ENCODE peak calls at places on chromosomes 16 and 17, in four cellular contexts. One of them, this sample, is unnamed.
A peak's percentile ranks its signal among the peaks of the same experiment; 100 is the strongest.

GRCh38 chr16:4105848-4106247 is 10.4 kb downstream of the ADCY9 start:
- DNase-seq in RWPE1: no peak
- DNase-seq in mammary epithelial cell: no peak
- DNase-seq in right cardiac atrium: no peak
- DNase-seq in this sample: no peak

GRCh38 chr17:57879437-57880085 is 29.7 kb upstream of the MRPS23 start:
- DNase-seq in RWPE1: peak; percentile 57
- DNase-seq in mammary epithelial cell: no peak
- DNase-seq in right cardiac atrium: no peak
- DNase-seq in this sample: no peak

GRCh38 chr16:58377932-58378331 is 14.3 kb upstream of the GINS3 start:
- DNase-seq in RWPE1: no peak
- DNase-seq in mammary epithelial cell: no peak
- DNase-seq in right cardiac atrium: no peak
- DNase-seq in this sample: no peak

GRCh38 chr17:71173963-71174362 is 946.9 kb upstream of the SOX9 start:
- DNase-seq in RWPE1: no peak
- DNase-seq in mammary epithelial cell: no peak
- DNase-seq in right cardiac atrium: no peak
- DNase-seq in this sample: no peak

GRCh38 chr16:56491657-56492261 is 28.1 kb downstream of the BBS2 start:
- DNase-seq in RWPE1: no peak
- DNase-seq in mammary epithelial cell: no peak
- DNase-seq in right cardiac atrium: no peak
- DNase-seq in this sample: no peak

GRCh38 chr16:11380836-11381235 is 35.6 kb downstream of the RMI2 start:
- DNase-seq in RWPE1: no peak
- DNase-seq in mammary epithelial cell: no peak
- DNase-seq in right cardiac atrium: no peak
- DNase-seq in this sample: no peak

GRCh38 chr16:50602531-50603205 is 54.5 kb downstream of the NKD1 start:
- DNase-seq in RWPE1: peak; percentile 5
- DNase-seq in mammary epithelial cell: peak; percentile 52
- DNase-seq in right cardiac atrium: peak; percentile 36
- DNase-seq in this sample: peak; percentile 33

GRCh38 chr17:28199115-28199514 is 119.9 kb upstream of the TMEM97 start:
- DNase-seq in RWPE1: no peak
- DNase-seq in mammary epithelial cell: no peak
- DNase-seq in right cardiac atrium: no peak
- DNase-seq in this sample: no peak

GRCh38 chr17:16428098-16428882 is 12.9 kb downstream of the TRPV2 start:
- DNase-seq in RWPE1: no peak
- DNase-seq in mammary epithelial cell: no peak
- DNase-seq in right cardiac atrium: peak; percentile 78
- DNase-seq in this sample: no peak

GRCh38 chr17:15485045-15485444 is 17.6 kb upstream of the CDRT4 start:
- DNase-seq in RWPE1: no peak
- DNase-seq in mammary epithelial cell: no peak
- DNase-seq in right cardiac atrium: no peak
- DNase-seq in this sample: no peak

GRCh38 chr17:53527473-53527872 is 295.3 kb upstream of the KIF2B start:
- DNase-seq in RWPE1: no peak
- DNase-seq in mammary epithelial cell: no peak
- DNase-seq in right cardiac atrium: no peak
- DNase-seq in this sample: no peak

GRCh38 chr16:51151951-51152663 is 1.0 kb upstream of the SALL1 start:
- DNase-seq in RWPE1: no peak
- DNase-seq in mammary epithelial cell: no peak
- DNase-seq in right cardiac atrium: peak; percentile 91
- DNase-seq in this sample: no peak

GRCh38 chr17:59838196-59838911 is 54.4 kb downstream of the TUBD1 start:
- DNase-seq in RWPE1: no peak
- DNase-seq in mammary epithelial cell: no peak
- DNase-seq in right cardiac atrium: no peak
- DNase-seq in this sample: no peak

GRCh38 chr17:59840908-59841666 is 51.7 kb downstream of the TUBD1 start:
- DNase-seq in RWPE1: no peak
- DNase-seq in mammary epithelial cell: peak; percentile 63
- DNase-seq in right cardiac atrium: no peak
- DNase-seq in this sample: no peak

GRCh38 chr17:59842901-59843652 is 49.7 kb downstream of the TUBD1 start:
- DNase-seq in RWPE1: peak; percentile 44
- DNase-seq in mammary epithelial cell: peak; percentile 97
- DNase-seq in right cardiac atrium: no peak
- DNase-seq in this sample: peak; percentile 99

GRCh38 chr17:59839646-59840328 is 53.0 kb downstream of the TUBD1 start:
- DNase-seq in RWPE1: no peak
- DNase-seq in mammary epithelial cell: no peak
- DNase-seq in right cardiac atrium: no peak
- DNase-seq in this sample: no peak

DNA sequence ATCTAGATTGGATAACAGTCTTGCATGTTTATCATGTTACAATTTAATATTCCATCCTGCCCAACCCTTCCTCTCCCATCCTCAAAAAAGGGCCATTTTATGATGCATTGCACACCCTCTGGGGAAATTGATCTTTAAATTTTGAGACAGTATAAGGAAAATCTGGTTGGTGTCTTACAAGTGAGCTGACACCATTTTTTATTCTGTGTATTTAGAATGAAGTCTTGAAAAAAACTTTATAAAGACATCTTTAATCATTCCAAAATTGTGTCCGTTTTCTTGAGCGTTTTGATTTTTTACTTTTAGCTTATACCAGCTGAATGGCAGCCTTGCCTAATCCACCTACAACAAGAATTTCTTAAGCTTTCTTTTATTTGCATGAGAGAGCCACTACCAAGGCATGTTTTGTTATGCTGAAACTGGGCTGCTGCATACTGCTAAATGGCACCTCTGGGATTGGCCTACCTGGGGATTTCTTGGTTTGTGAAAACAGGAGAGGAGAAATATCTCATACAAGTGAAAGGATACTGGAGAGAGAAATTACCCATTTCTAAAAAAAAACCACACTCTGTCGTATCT is 52.3 kb downstream of the TUBD1 start:
- DNase-seq in RWPE1: no peak
- DNase-seq in mammary epithelial cell: peak; percentile 46
- DNase-seq in right cardiac atrium: no peak
- DNase-seq in this sample: no peak
- H3K27ac ChIP-seq in RWPE1: no peak overlapping the region
- H3K27ac ChIP-seq in mammary epithelial cell: peak overlapping the region; percentile 100
- H3K27ac ChIP-seq in right cardiac atrium: peak overlapping the region; percentile 42
- H3K27ac ChIP-seq in this sample: peak overlapping the region; percentile 99

GRCh38 chr17:17902877-17903276 is 66.1 kb upstream of the SREBF1 start:
- DNase-seq in RWPE1: no peak
- DNase-seq in mammary epithelial cell: no peak
- DNase-seq in right cardiac atrium: no peak
- DNase-seq in this sample: no peak

GRCh38 chr17:17902357-17902756 is 65.6 kb upstream of the SREBF1 start:
- DNase-seq in RWPE1: no peak
- DNase-seq in mammary epithelial cell: no peak
- DNase-seq in right cardiac atrium: no peak
- DNase-seq in this sample: no peak

GRCh38 chr17:17899486-17899885 is 62.7 kb upstream of the SREBF1 start:
- DNase-seq in RWPE1: no peak
- DNase-seq in mammary epithelial cell: no peak
- DNase-seq in right cardiac atrium: no peak
- DNase-seq in this sample: no peak

GRCh38 chr17:17898673-17899072 is 61.9 kb upstream of the SREBF1 start:
- DNase-seq in RWPE1: no peak
- DNase-seq in mammary epithelial cell: no peak
- DNase-seq in right cardiac atrium: no peak
- DNase-seq in this sample: no peak

GRCh38 chr17:17900615-17901520 is 64.1 kb upstream of the SREBF1 start:
- DNase-seq in RWPE1: peak; percentile 80
- DNase-seq in mammary epithelial cell: peak; percentile 77
- DNase-seq in right cardiac atrium: peak; percentile 89
- DNase-seq in this sample: no peak
- H3K27ac ChIP-seq in RWPE1: peak overlapping the region; percentile 83
- H3K27ac ChIP-seq in mammary epithelial cell: peak overlapping the region; percentile 22
- H3K27ac ChIP-seq in right cardiac atrium: peak overlapping the region; percentile 48
- H3K27ac ChIP-seq in this sample: peak overlapping the region; percentile 53

DNA sequence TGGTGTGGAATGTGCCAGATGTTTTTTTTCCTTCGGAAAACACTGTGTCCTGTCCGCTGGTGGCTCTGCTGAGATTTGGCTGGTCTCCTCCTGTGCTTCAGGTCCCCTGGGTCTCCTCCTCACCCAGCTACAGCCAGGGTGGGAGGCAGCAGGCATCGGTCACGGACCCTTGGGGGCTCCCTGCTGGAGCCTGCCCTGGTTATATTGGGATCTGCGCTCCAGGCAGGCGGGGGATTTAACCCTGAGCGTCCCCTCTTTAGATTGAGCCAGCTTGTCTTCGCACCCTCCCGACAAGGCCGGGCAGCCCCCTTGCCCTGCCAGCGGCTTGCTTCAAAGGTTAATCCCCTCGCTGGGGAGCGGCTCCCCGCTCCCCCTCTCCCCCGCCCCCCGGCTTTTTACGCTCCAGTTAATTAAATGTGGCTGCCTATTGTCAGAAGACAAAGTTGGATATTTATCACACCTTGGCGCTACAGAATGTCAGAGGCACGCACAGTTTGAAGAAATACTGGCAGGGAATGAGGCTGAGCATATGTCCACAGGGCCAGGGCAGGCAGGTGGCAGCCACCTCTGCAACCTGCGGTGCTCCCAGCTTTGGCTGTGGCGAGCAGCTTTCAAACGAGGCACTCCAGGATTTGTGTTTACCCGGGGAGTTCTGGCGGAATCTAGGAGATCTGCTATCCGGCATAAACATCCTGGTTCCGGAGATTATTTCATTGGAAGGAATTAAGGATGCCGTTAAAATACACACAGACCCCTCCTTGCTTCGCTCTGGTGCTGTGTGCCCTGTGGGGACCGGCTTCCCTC is 38.2 kb upstream of the GSE1 start:
- DNase-seq in RWPE1: no peak
- DNase-seq in mammary epithelial cell: no peak
- DNase-seq in right cardiac atrium: no peak
- DNase-seq in this sample: no peak
- H3K27ac ChIP-seq in RWPE1: no peak overlapping the region
- H3K27ac ChIP-seq in mammary epithelial cell: no peak overlapping the region
- H3K27ac ChIP-seq in right cardiac atrium: peak overlapping the region; percentile 79
- H3K27ac ChIP-seq in this sample: no peak overlapping the region

GRCh38 chr17:68600123-68600880 is 865 bp downstream of the FAM20A start:
- DNase-seq in RWPE1: no peak
- DNase-seq in mammary epithelial cell: peak; percentile 27
- DNase-seq in right cardiac atrium: peak; percentile 83
- DNase-seq in this sample: no peak
- H3K27ac ChIP-seq in RWPE1: peak overlapping the region; percentile 68
- H3K27ac ChIP-seq in mammary epithelial cell: no peak overlapping the region
- H3K27ac ChIP-seq in right cardiac atrium: peak overlapping the region; percentile 25
- H3K27ac ChIP-seq in this sample: no peak overlapping the region

DNA sequence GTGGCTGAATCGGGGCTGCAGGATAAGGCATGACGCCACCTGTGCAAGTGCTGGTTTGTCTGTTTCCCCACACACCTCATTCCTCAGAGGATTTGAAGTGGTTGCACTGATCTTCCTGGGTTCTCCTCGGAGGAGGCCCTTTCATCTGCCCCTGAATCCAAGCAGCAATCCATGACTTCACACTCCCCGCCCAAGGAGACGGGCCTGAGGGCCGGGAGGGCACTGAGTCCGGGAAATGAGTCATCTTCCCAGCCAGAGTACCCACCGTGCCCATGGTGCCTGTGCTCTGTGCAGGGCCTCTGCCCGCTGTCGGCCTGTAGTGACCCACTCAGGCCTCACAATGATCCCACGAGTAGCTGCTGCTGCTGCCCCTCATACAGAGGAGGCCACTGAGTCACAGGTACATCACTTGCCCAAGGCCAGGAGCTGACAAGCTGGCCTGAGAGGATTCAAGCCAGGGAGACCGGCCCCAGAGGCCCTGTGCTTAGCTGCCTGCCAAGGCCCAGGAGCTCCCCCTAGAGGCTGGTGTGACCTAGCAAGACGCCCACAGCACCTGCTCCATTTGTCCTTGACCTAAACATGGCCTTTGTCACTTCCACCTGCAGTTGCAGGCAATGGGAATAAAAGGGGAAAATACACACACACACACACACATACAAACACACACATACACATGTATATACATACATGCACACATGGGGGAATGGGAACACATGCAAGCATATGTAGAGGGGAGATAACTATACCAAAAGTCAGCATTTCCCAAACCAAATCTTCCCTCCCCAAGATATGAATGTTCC is 240.0 kb downstream of the C16orf95 start:
- DNase-seq in RWPE1: peak; percentile 30
- DNase-seq in mammary epithelial cell: peak; percentile 60
- DNase-seq in right cardiac atrium: no peak
- DNase-seq in this sample: no peak
- H3K27ac ChIP-seq in RWPE1: no peak overlapping the region
- H3K27ac ChIP-seq in mammary epithelial cell: no peak overlapping the region
- H3K27ac ChIP-seq in right cardiac atrium: no peak overlapping the region
- H3K27ac ChIP-seq in this sample: no peak overlapping the region

GRCh38 chr17:78255953-78256704 is 24.7 kb downstream of the TMEM235 start:
- DNase-seq in RWPE1: no peak
- DNase-seq in mammary epithelial cell: no peak
- DNase-seq in right cardiac atrium: peak; percentile 46
- DNase-seq in this sample: no peak

GRCh38 chr17:78257810-78258322 is 26.4 kb downstream of the TMEM235 start:
- DNase-seq in RWPE1: no peak
- DNase-seq in mammary epithelial cell: no peak
- DNase-seq in right cardiac atrium: peak; percentile 72
- DNase-seq in this sample: no peak

GRCh38 chr17:78258323-78259229 is 27.1 kb downstream of the TMEM235 start:
- DNase-seq in RWPE1: no peak
- DNase-seq in mammary epithelial cell: no peak
- DNase-seq in right cardiac atrium: peak; percentile 87
- DNase-seq in this sample: no peak

GRCh38 chr17:78255029-78255656 is 23.7 kb downstream of the TMEM235 start:
- DNase-seq in RWPE1: no peak
- DNase-seq in mammary epithelial cell: no peak
- DNase-seq in right cardiac atrium: no peak
- DNase-seq in this sample: no peak

GRCh38 chr17:78256705-78257559 is 25.5 kb downstream of the TMEM235 start:
- DNase-seq in RWPE1: no peak
- DNase-seq in mammary epithelial cell: no peak
- DNase-seq in right cardiac atrium: peak; percentile 77
- DNase-seq in this sample: no peak
- H3K27ac ChIP-seq in RWPE1: no peak overlapping the region
- H3K27ac ChIP-seq in mammary epithelial cell: no peak overlapping the region
- H3K27ac ChIP-seq in right cardiac atrium: peak overlapping the region; percentile 62
- H3K27ac ChIP-seq in this sample: no peak overlapping the region

GRCh38 chr17:61416211-61416539 is 16.5 kb downstream of the TBX2 start:
- DNase-seq in RWPE1: no peak
- DNase-seq in mammary epithelial cell: no peak
- DNase-seq in right cardiac atrium: peak; percentile 22
- DNase-seq in this sample: no peak

GRCh38 chr17:61414936-61415251 is 15.3 kb downstream of the TBX2 start:
- DNase-seq in RWPE1: no peak
- DNase-seq in mammary epithelial cell: no peak
- DNase-seq in right cardiac atrium: peak; percentile 29
- DNase-seq in this sample: no peak

GRCh38 chr17:61415374-61416210 is 15.9 kb downstream of the TBX2 start:
- DNase-seq in RWPE1: no peak
- DNase-seq in mammary epithelial cell: no peak
- DNase-seq in right cardiac atrium: peak; percentile 28
- DNase-seq in this sample: no peak

GRCh38 chr17:61418433-61418832 is 18.8 kb downstream of the TBX2 start:
- DNase-seq in RWPE1: no peak
- DNase-seq in mammary epithelial cell: no peak
- DNase-seq in right cardiac atrium: no peak
- DNase-seq in this sample: no peak

GRCh38 chr17:61416540-61417363 is 17.1 kb downstream of the TBX2 start:
- DNase-seq in RWPE1: peak; percentile 73
- DNase-seq in mammary epithelial cell: peak; percentile 50
- DNase-seq in right cardiac atrium: peak; percentile 97
- DNase-seq in this sample: no peak
- H3K27ac ChIP-seq in RWPE1: no peak overlapping the region
- H3K27ac ChIP-seq in mammary epithelial cell: no peak overlapping the region
- H3K27ac ChIP-seq in right cardiac atrium: no peak overlapping the region
- H3K27ac ChIP-seq in this sample: no peak overlapping the region

This sample was measured in epithelial cell of prostate.